ENCODE peak calls at places on chromosomes 11 and 22, in ten cellular contexts. R is GM23338, C is stomach, Q is endothelial cell of umbilical vein, I is HCT116, L is K562, T is sigmoid colon, B is GM12892, S is HepG2, Y is GM12891. A is an unnamed sample.

GRCh38 chr11:90856790-90857189 is 633.9 kb upstream of the CHORDC1 start:
- DNase-seq in R (no peak), L (no peak), B (no peak), S (no peak), Q (no peak), T (no peak), C (no peak), Y (no peak), I (no peak), A (no peak)

GRCh38 chr11:36101466-36101865 is 157.6 kb downstream of the LDLRAD3 start:
- DNase-seq in T (no peak), S (no peak), R (no peak), Q (no peak), C (no peak), L (no peak), Y (no peak), B (no peak), I (no peak), A (no peak)

GRCh38 chr11:99693941-99694492 is 673.3 kb downstream of the CNTN5 start:
- DNase-seq in R (no peak), Q (no peak), C (no peak), L (no peak), S (peak), Y (no peak), B (no peak), T (no peak), I (no peak), A (no peak)

GRCh38 chr11:105986554-105986953 is 35.5 kb downstream of the MSANTD4 start:
- DNase-seq in S (no peak), I (no peak), Q (no peak), B (no peak), R (no peak), L (no peak), Y (no peak), C (no peak), T (no peak), A (no peak)

GRCh38 chr22:19641254-19641982 is 72.9 kb upstream of the SEPTIN5 start:
- DNase-seq in Q (peak), B (no peak), Y (no peak), L (peak), C (no peak), R (peak), S (no peak), T (no peak), I (peak), A (no peak)

GRCh38 chr11:92789761-92790160 is 179.7 kb upstream of the MTNR1B start:
- DNase-seq in L (no peak), Q (no peak), C (no peak), B (no peak), T (no peak), R (no peak), Y (no peak), S (no peak), I (no peak), A (no peak)

GRCh38 chr22:23562186-23562585 is 17.9 kb downstream of the IGLL1 start:
- DNase-seq in C (no peak), Q (no peak), L (no peak), R (no peak), T (no peak), Y (no peak), I (no peak), S (no peak), B (no peak), A (no peak)

GRCh38 chr22:30245985-30246901 is at the start of gene LIF:
- DNase-seq in R (peak), I (no peak), B (peak), L (peak), S (no peak), Y (peak), C (no peak), T (no peak), Q (peak), A (no peak)

GRCh38 chr11:70072471-70073187 is 5.5 kb upstream of the ANO1 start:
- DNase-seq in L (no peak), S (no peak), Y (no peak), C (no peak), T (peak), B (no peak), I (no peak), Q (no peak), R (peak), A (no peak)

GRCh38 chr11:107017104-107017432 is 1.2 kb downstream of the GUCY1A2 start:
- DNase-seq in R (peak), T (no peak), L (no peak), S (no peak), Y (no peak), B (no peak), I (no peak), Q (no peak), C (no peak), A (no peak)

GRCh38 chr11:132456735-132457328 is 1075.5 kb downstream of the OPCML start:
- DNase-seq in R (peak), I (no peak), Y (no peak), B (no peak), Q (no peak), L (no peak), C (no peak), S (no peak), T (no peak), A (no peak)

GRCh38 chr11:107587306-107587979 is 3.5 kb upstream of the ELMOD1 start:
- DNase-seq in C (no peak), I (no peak), Y (no peak), S (no peak), R (no peak), B (no peak), Q (no peak), L (no peak), T (no peak), A (no peak)

DNA sequence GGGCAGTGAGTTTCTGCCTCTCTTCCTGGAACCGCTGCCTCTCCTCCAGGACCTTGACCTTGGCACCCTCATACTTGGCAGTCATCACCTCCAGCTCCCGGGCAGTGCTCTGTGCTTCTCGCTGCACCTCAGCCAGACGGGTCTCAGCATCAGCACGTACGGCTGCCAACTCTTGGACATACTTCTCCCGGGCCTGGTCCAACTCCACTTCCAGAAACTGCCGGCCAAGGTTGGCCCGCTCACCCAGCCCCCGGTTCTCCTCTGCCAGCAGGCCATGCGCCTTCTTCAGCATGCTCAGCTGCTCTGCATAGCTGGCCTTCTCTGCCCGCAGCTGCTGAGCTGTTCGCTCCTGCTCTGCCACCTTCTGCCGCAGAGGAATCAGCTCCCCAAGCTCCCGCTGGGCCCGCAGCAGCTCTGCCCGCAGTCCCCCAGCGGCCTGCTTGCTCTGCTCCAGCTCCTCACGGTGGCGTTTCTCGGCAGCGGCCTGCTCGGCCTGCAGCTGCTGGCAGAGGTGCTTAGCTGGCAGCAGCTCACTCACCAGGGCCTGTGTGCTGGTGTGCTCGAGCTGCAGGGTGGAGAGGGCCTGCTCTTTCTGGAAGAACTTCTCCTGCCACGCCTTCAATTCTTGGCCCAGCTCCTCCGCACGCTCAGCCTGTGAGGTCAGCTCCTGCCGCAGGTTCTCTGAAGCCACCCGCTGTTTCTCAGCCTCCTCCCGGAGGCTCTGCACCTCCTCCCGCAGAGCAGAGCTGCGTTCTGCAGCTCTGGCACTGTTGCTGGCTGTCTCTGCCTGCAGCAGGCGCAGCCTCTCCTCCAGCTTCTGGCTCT is 14.4 kb downstream of the IL18BP start:
- DNase-seq in B (no peak), T (peak), L (no peak), I (no peak), Q (no peak), R (no peak), C (peak), S (no peak), Y (no peak), A (no peak)
- TF ChIP-seq POLR2AphosphoS5 in B (no peak), T (peak), L (no peak), I (no peak), Q (peak), R (no peak), C (no peak), S (no peak), Y (no peak), A (no peak)

DNA sequence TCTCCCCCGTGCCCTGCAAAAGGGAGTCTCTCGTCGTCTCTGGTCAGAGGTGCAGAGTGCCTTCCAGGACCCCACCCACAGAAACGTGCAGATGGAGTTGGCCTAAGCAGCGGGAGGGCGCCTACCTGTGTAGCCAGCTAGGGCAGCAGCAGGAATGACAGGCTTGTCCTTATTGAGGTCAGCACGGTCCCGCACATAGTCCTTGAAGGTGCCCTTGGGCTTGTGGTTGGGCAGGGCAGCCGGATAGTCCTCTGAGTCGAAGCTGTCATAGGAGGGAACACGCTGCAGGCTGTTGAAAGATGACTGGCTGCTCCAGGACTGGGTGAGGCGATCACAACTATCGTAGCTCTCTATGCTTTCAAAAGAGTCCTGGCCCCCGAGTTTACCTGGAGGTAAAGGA is 107.3 kb downstream of the ETS1 start:
- DNase-seq in C (no peak), T (no peak), B (no peak), Q (no peak), L (no peak), S (no peak), I (no peak), Y (no peak), R (no peak), A (no peak)
- TF ChIP-seq POLR2AphosphoS5 in C (no peak), T (no peak), B (no peak), Q (no peak), L (no peak), S (no peak), I (no peak), Y (no peak), R (no peak), A (no peak)

DNA sequence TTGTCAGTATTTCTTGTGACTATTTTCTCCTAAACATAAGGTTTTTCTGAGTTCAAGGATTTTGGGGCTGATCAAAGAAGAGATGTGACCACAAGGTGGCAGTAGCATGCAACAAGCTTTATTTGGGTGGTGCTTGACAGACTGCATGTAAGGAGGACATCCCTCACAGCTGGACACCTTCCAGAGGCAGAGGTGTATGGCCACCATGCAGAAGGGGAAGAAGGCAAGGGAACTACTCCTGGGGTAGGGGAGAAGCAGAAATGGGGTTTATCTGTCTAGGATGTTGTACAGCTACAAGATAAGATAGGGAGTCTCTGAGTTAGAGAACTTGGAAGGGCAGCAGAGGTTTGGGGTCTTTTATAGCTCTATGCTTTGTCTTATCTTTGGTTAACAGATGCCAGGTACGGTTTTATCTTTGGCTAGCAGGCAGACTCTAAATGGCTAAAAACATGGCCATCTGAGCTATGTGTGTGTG is 5.1 kb upstream of the BIRC2 start:
- DNase-seq in L (peak), R (peak), Y (no peak), Q (peak), B (no peak), T (peak), S (peak), I (peak), C (peak), A (peak)
- TF ChIP-seq POLR2AphosphoS5 in L (peak), R (no peak), Y (no peak), Q (no peak), B (no peak), T (no peak), S (no peak), I (no peak), C (no peak), A (no peak)

DNA sequence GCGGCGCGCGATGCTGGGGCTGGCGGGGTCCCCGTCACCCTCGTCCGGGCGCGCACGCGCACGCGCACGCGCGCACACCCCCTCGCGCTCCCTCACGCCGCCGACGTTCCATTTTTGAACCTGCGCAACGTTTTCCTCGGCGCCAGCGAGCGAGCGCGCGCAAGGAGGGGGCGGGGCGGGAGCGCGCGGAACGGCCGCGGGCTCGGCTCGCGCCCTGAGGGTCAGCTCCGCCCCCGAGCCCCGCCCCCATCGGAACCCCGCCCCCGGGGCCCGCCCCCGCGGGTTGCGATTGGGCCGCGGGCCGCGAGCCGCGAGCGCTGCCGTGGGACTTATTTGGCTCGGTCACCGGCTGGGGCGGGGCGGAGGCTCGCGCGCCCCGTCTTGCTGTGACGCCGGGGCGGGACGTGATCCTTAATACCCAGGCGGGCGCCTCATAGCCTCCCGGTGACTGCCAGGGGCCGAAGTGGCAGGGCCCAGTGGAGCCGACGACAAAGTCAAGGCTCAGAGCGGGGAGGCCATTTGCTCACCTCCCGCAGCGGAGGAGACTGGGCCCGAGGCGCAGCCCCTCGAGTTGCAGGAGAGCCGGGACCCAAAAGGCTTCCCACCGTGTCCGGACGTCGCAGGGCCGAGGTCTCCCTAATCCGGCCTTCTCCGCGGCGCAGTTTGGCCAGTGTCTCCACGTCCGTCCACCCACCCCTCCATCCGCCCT is at the start of gene CBX7:
- DNase-seq in B (peak), T (peak), R (peak), S (peak), Y (peak), C (peak), I (peak), L (peak), Q (peak), A (peak)
- TF ChIP-seq POLR2AphosphoS5 in B (no peak), T (peak), R (peak), S (no peak), Y (no peak), C (peak), I (peak), L (no peak), Q (no peak), A (no peak)

DNA sequence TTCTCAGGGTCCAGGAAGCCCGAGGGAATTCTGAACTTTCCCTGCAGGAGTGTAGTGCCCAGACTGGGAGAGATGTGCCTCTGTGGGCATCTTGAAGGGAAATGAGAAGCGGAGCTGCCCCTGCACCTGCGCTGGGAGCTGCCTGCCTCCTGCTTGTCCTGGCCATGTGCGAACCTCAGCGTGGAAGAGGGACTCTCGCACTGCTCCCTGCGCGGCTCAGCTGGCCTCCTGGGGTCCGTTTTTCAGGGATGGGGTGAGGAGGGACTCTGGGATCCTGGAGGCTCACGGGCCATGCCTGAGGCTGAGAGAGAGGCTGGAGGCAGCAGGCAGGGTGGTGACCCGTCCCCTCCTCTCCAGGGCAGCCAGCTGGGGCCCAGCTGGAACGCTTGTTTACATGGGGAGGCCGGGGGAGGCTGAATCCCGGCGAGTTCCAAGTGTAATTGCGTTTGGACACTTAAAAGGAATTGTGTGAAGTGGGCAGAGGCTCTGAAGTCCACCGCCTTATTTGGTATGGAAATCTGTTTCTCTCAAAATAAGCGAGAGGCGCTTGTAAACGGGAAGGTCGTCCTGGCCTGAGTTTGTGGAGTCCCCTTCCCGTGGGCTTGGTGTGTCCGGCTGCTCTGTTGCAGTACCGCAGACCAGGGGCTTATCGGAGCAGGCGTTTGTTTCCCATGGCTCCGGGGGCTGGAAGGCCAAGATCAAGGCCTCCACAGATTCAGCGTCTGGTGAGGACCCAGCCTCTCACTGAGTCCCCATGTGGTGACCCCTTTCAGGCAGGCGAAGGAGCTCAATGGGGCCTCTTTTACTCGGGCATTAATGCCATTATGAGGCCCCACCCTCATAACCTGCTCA is 1.3 kb upstream of the MRGPRF start:
- DNase-seq in Y (no peak), I (no peak), S (peak), Q (no peak), B (no peak), C (peak), R (peak), T (peak), L (no peak), A (no peak)
- TF ChIP-seq POLR2AphosphoS5 in Y (no peak), I (no peak), S (no peak), Q (no peak), B (no peak), C (peak), R (no peak), T (peak), L (no peak), A (no peak)

GRCh38 chr11:2308713-2309112 is 6.9 kb downstream of the TSPAN32 start:
- DNase-seq in Q (no peak), L (no peak), Y (no peak), C (no peak), S (no peak), I (no peak), T (peak), R (no peak), B (no peak), A (no peak)
- TF ChIP-seq POLR2AphosphoS5 in Q (no peak), L (no peak), Y (no peak), C (no peak), S (no peak), I (no peak), T (no peak), R (no peak), B (no peak), A (peak)

GRCh38 chr11:78210000-78210608 is 21.4 kb downstream of the USP35 start:
- DNase-seq in R (no peak), L (no peak), B (no peak), S (no peak), I (no peak), C (no peak), Y (no peak), Q (no peak), T (peak), A (no peak)
- TF ChIP-seq POLR2AphosphoS5 in R (no peak), L (no peak), B (no peak), S (no peak), I (no peak), C (no peak), Y (no peak), Q (peak), T (no peak), A (no peak)

GRCh38 chr11:18404062-18404461 is 8.1 kb upstream of the LDHC start:
- DNase-seq in T (no peak), R (no peak), I (no peak), B (no peak), C (no peak), Q (no peak), Y (no peak), L (no peak), S (no peak), A (no peak)

GRCh38 chr11:18408558-18409242 is 3.4 kb upstream of the LDHC start:
- DNase-seq in C (no peak), Y (no peak), I (no peak), Q (no peak), T (no peak), R (no peak), L (no peak), S (no peak), B (no peak), A (no peak)
- TF ChIP-seq POLR2AphosphoS5 in C (no peak), Y (peak), I (peak), Q (no peak), T (peak), R (no peak), L (peak), S (peak), B (peak), A (peak)

GRCh38 chr11:95255523-95256165 is 24.6 kb upstream of the SESN3 start:
- DNase-seq in I (no peak), Y (no peak), S (no peak), C (no peak), Q (no peak), L (no peak), T (no peak), B (no peak), R (peak), A (no peak)

GRCh38 chr11:95256204-95256819 is 25.3 kb upstream of the SESN3 start:
- DNase-seq in C (no peak), L (no peak), S (no peak), Q (no peak), T (no peak), R (no peak), Y (no peak), B (no peak), I (no peak), A (peak)

GRCh38 chr11:95248666-95249467 is 17.9 kb upstream of the SESN3 start:
- DNase-seq in Y (no peak), I (no peak), R (peak), L (no peak), S (no peak), Q (no peak), T (no peak), C (no peak), B (no peak), A (no peak)

GRCh38 chr11:95257596-95257995 is 26.6 kb upstream of the SESN3 start:
- DNase-seq in I (no peak), C (no peak), T (no peak), R (no peak), B (no peak), Y (no peak), L (no peak), Q (no peak), S (no peak), A (no peak)

GRCh38 chr11:95254139-95254704 is 23.2 kb upstream of the SESN3 start:
- DNase-seq in C (peak), B (peak), I (peak), L (peak), T (peak), R (peak), Y (peak), Q (peak), S (peak), A (peak)
- TF ChIP-seq POLR2AphosphoS5 in C (peak), B (peak), I (peak), L (no peak), T (peak), R (no peak), Y (peak), Q (no peak), S (no peak), A (peak)